ENCODE peak calls at places on chromosomes 5 and 9, in four cellular contexts. One of them, this sample, is unnamed.

GRCh38 chr5:157450024-157450423 is 10.0 kb upstream of the NIPAL4 start:
- DNase-seq in left ventricle myocardium superior: no peak
- DNase-seq in IMR-90: no peak
- DNase-seq in G401: no peak
- DNase-seq in this sample: no peak

GRCh38 chr5:9409413-9410089 is 136.3 kb downstream of the SEMA5A start:
- DNase-seq in left ventricle myocardium superior: no peak
- DNase-seq in G401: no peak
- DNase-seq in IMR-90: no peak
- DNase-seq in this sample: no peak

GRCh38 chr9:35273591-35273990 is 111.8 kb downstream of the UNC13B start:
- DNase-seq in left ventricle myocardium superior: no peak
- DNase-seq in G401: no peak
- DNase-seq in IMR-90: no peak
- DNase-seq in this sample: no peak

GRCh38 chr5:171419663-171420428 is 399 bp downstream of the FGF18 start:
- DNase-seq in IMR-90: peak
- DNase-seq in G401: no peak
- DNase-seq in left ventricle myocardium superior: peak
- DNase-seq in this sample: no peak

GRCh38 chr9:91151014-91151740 is 210.5 kb downstream of the AUH start:
- DNase-seq in G401: no peak
- DNase-seq in IMR-90: peak
- DNase-seq in left ventricle myocardium superior: no peak
- DNase-seq in this sample: peak

GRCh38 chr5:69498384-69498783 is 5.8 kb downstream of the OCLN start:
- DNase-seq in G401: no peak
- DNase-seq in IMR-90: no peak
- DNase-seq in left ventricle myocardium superior: no peak
- DNase-seq in this sample: no peak

GRCh38 chr5:118653155-118653554 is 335.2 kb downstream of the DTWD2 start:
- DNase-seq in IMR-90: no peak
- DNase-seq in G401: no peak
- DNase-seq in left ventricle myocardium superior: no peak
- DNase-seq in this sample: no peak

GRCh38 chr9:32969270-32969669 is 32.2 kb downstream of the APTX start:
- DNase-seq in IMR-90: peak
- DNase-seq in G401: no peak
- DNase-seq in left ventricle myocardium superior: no peak
- DNase-seq in this sample: no peak

GRCh38 chr5:170311856-170312405 is 14.4 kb upstream of the LCP2 start:
- DNase-seq in IMR-90: no peak
- DNase-seq in G401: no peak
- DNase-seq in left ventricle myocardium superior: no peak
- DNase-seq in this sample: no peak

GRCh38 chr5:1489754-1490153 is 34.0 kb downstream of the LPCAT1 start:
- DNase-seq in left ventricle myocardium superior: no peak
- DNase-seq in G401: no peak
- DNase-seq in IMR-90: no peak
- DNase-seq in this sample: no peak

GRCh38 chr9:5688109-5688508 is 59.2 kb downstream of the RIC1 start:
- DNase-seq in G401: no peak
- DNase-seq in left ventricle myocardium superior: no peak
- DNase-seq in IMR-90: peak
- DNase-seq in this sample: no peak

GRCh38 chr5:136636001-136636400 is 270.7 kb upstream of the TRPC7 start:
- DNase-seq in G401: no peak
- DNase-seq in IMR-90: no peak
- DNase-seq in left ventricle myocardium superior: no peak
- DNase-seq in this sample: no peak

GRCh38 chr5:132228241-132229035 is 785 bp upstream of the P4HA2 start:
- DNase-seq in left ventricle myocardium superior: peak
- DNase-seq in G401: no peak
- DNase-seq in IMR-90: no peak
- DNase-seq in this sample: no peak

GRCh38 chr9:134968011-134968822 is 50.5 kb upstream of the FCN1 start:
- DNase-seq in left ventricle myocardium superior: no peak
- DNase-seq in G401: no peak
- DNase-seq in IMR-90: peak
- DNase-seq in this sample: peak

GRCh38 chr9:131402073-131402472 is 8.2 kb downstream of the PRRC2B start:
- DNase-seq in left ventricle myocardium superior: no peak
- DNase-seq in IMR-90: peak
- DNase-seq in G401: no peak
- DNase-seq in this sample: no peak

GRCh38 chr5:150112211-150113046 is 26.1 kb upstream of the CSF1R start:
- DNase-seq in G401: no peak
- DNase-seq in IMR-90: peak
- DNase-seq in left ventricle myocardium superior: peak
- DNase-seq in this sample: peak

GRCh38 chr5:145237843-145238242 is 597.3 kb downstream of the PRELID2 start:
- DNase-seq in left ventricle myocardium superior: no peak
- DNase-seq in G401: peak
- DNase-seq in IMR-90: peak
- DNase-seq in this sample: no peak

GRCh38 chr5:172721455-172722308 is 49.3 kb downstream of the DUSP1 start:
- DNase-seq in G401: no peak
- DNase-seq in IMR-90: peak
- DNase-seq in left ventricle myocardium superior: no peak
- DNase-seq in this sample: no peak

GRCh38 chr9:126341461-126341860 is 14.8 kb downstream of the MVB12B start:
- DNase-seq in G401: no peak
- DNase-seq in left ventricle myocardium superior: no peak
- DNase-seq in IMR-90: no peak
- DNase-seq in this sample: no peak

GRCh38 chr9:91023741-91024140 is 222.1 kb downstream of the SYK start:
- DNase-seq in left ventricle myocardium superior: no peak
- DNase-seq in IMR-90: no peak
- DNase-seq in G401: peak
- DNase-seq in this sample: no peak

GRCh38 chr9:104984994-104985393 is 57.0 kb upstream of the ABCA1 start:
- DNase-seq in left ventricle myocardium superior: no peak
- DNase-seq in IMR-90: no peak
- DNase-seq in G401: no peak
- DNase-seq in this sample: no peak

GRCh38 chr5:174235993-174236528 is 190.6 kb downstream of the NSG2 start:
- DNase-seq in IMR-90: no peak
- DNase-seq in G401: no peak
- DNase-seq in left ventricle myocardium superior: no peak
- DNase-seq in this sample: no peak

This sample was measured in skeletal muscle cell.